ENCODE peak calls at places on chromosomes 16 and 17, in ten cellular contexts. O is hypothalamus; U is left ventricle myocardium inferior; K is CD4-positive, CD25-positive, alpha-beta regulatory T cell; B is uterus; E is memory B cell; S is Calu3; Z is stimulated activated CD8-positive, alpha-beta memory T cell treated with anti-CD3 and anti-CD28 coated beads, Interleukin-12 subunit alpha, Interleukin-12 subunit beta, amount 100 ng/mL, for 1 hour; W is activated T-helper 1 cell treated with anti-CD3 and anti-CD28 coated beads, Interleukin-2, amount 50 U/mL, for 16 hours; X is HS-5. I is an unnamed sample.

GRCh38 chr16:55370762-55371482 is 46.9 kb downstream of the IRX6 start:
- DNase-seq in E (no peak), B (peak), W (no peak), O (peak), X (no peak), Z (no peak), K (no peak), U (peak), S (no peak), I (peak)

GRCh38 chr17:78883090-78883532 is 19.9 kb downstream of the CEP295NL start:
- DNase-seq in K (no peak), E (no peak), Z (no peak), U (peak), X (peak), B (peak), W (no peak), O (no peak), S (peak), I (no peak)

GRCh38 chr17:47077576-47077975 is 98.5 kb upstream of the RPRML start:
- DNase-seq in U (no peak), W (no peak), K (no peak), S (no peak), B (no peak), Z (no peak), E (no peak), O (no peak), X (no peak), I (no peak)

GRCh38 chr17:62966426-62967110 is 533 bp downstream of the TANC2 start:
- DNase-seq in S (peak), Z (peak), W (peak), O (peak), U (peak), E (peak), K (peak), X (no peak), B (peak), I (peak)

GRCh38 chr16:68752602-68753001 is 15.5 kb downstream of the CDH1 start:
- DNase-seq in X (no peak), O (no peak), Z (peak), E (no peak), U (no peak), K (no peak), S (no peak), W (no peak), B (no peak), I (no peak)

GRCh38 chr17:67113481-67113880 is 69.1 kb downstream of the CACNG1 start:
- DNase-seq in X (no peak), S (no peak), E (no peak), O (no peak), B (no peak), K (no peak), U (no peak), W (no peak), Z (no peak), I (no peak)

GRCh38 chr17:9760336-9760735 is 31.1 kb downstream of the DHRS7C start:
- DNase-seq in B (no peak), X (no peak), Z (no peak), W (no peak), U (no peak), S (no peak), O (no peak), E (no peak), K (no peak), I (no peak)

GRCh38 chr17:6548578-6549330 is 7.6 kb downstream of the PITPNM3 start:
- DNase-seq in U (no peak), W (no peak), X (no peak), B (no peak), K (no peak), O (no peak), S (no peak), E (no peak), Z (no peak), I (no peak)

GRCh38 chr16:9042943-9043680 is 48.3 kb upstream of the HAPSTR1 start:
- DNase-seq in U (no peak), S (no peak), K (no peak), X (peak), Z (no peak), O (no peak), B (no peak), E (no peak), W (no peak), I (no peak)

GRCh38 chr16:21159281-21159951 is 942 bp downstream of the LDAF1 start:
- DNase-seq in O (no peak), S (peak), B (peak), Z (no peak), K (no peak), W (no peak), E (peak), U (peak), X (no peak), I (peak)

GRCh38 chr17:76579281-76579680 is 6.4 kb downstream of the ST6GALNAC2 start:
- DNase-seq in U (no peak), X (no peak), W (no peak), K (no peak), O (no peak), B (no peak), S (no peak), E (no peak), Z (no peak), I (no peak)

GRCh38 chr17:27630607-27631408 is at the start of gene LGALS9:
- DNase-seq in X (no peak), W (no peak), B (no peak), U (no peak), K (peak), O (no peak), S (peak), Z (peak), E (peak), I (no peak)

GRCh38 chr17:65131946-65132345 is 5.2 kb upstream of the RGS9 start:
- DNase-seq in X (peak), Z (no peak), K (no peak), E (no peak), W (no peak), U (no peak), S (no peak), B (no peak), O (no peak), I (no peak)

GRCh38 chr17:12407495-12407894 is 258.2 kb upstream of the MYOCD start:
- DNase-seq in W (no peak), E (no peak), U (no peak), B (no peak), Z (no peak), K (no peak), O (no peak), X (no peak), S (no peak), I (no peak)

GRCh38 chr17:47990962-47991731 is 20.2 kb downstream of the CDK5RAP3 start:
- DNase-seq in O (no peak), B (no peak), E (no peak), K (no peak), Z (no peak), X (no peak), U (no peak), W (no peak), S (no peak), I (peak)

GRCh38 chr16:51773491-51773890 is 622.4 kb upstream of the SALL1 start:
- DNase-seq in E (no peak), U (no peak), B (no peak), Z (no peak), W (no peak), X (no peak), S (no peak), K (no peak), O (no peak), I (no peak)

GRCh38 chr16:19478505-19478904 is 43.4 kb downstream of the GDE1 start:
- DNase-seq in W (no peak), K (no peak), Z (no peak), X (no peak), U (no peak), S (no peak), O (no peak), B (no peak), E (no peak), I (no peak)

GRCh38 chr17:1077536-1078061 is 80.7 kb downstream of the TIMM22 start:
- DNase-seq in B (no peak), S (no peak), W (no peak), E (no peak), U (no peak), Z (no peak), K (no peak), X (no peak), O (no peak), I (no peak)

GRCh38 chr17:57889892-57890856 is 40.3 kb upstream of the MRPS23 start:
- DNase-seq in E (no peak), U (peak), B (peak), X (no peak), K (no peak), W (no peak), O (no peak), S (peak), Z (no peak), I (no peak)

GRCh38 chr17:2796164-2797140 is at the start of gene RAP1GAP2:
- DNase-seq in K (peak), O (no peak), Z (peak), U (peak), S (peak), W (peak), B (no peak), E (peak), X (no peak), I (no peak)

GRCh38 chr16:16067127-16067526 is 117.7 kb downstream of the ABCC1 start:
- DNase-seq in K (no peak), U (no peak), O (no peak), Z (no peak), B (no peak), E (no peak), S (no peak), X (no peak), W (no peak), I (no peak)

GRCh38 chr17:79559111-79559887 is 51.6 kb downstream of the RBFOX3 start:
- DNase-seq in W (no peak), E (no peak), O (no peak), X (no peak), U (no peak), B (no peak), Z (no peak), S (no peak), K (no peak), I (no peak)

GRCh38 chr17:46159686-46160085 is 33.5 kb downstream of the KANSL1 start:
- DNase-seq in Z (no peak), O (no peak), E (no peak), S (no peak), W (no peak), B (no peak), X (no peak), K (no peak), U (no peak), I (no peak)

GRCh38 chr16:53740476-53740875 is 36.5 kb downstream of the FTO start:
- DNase-seq in B (no peak), Z (no peak), S (no peak), O (no peak), K (no peak), U (no peak), W (no peak), X (no peak), E (no peak), I (no peak)

GRCh38 chr17:18031955-18032354 is 7.0 kb downstream of the ATPAF2 start:
- DNase-seq in Z (no peak), O (no peak), K (no peak), E (no peak), S (no peak), X (no peak), U (no peak), W (no peak), B (no peak), I (no peak)

GRCh38 chr16:57618306-57619132 is 9.9 kb upstream of the ADGRG1 start:
- DNase-seq in K (no peak), E (no peak), U (no peak), S (peak), O (no peak), Z (no peak), W (no peak), B (no peak), X (no peak), I (no peak)

GRCh38 chr16:68369697-68370096 is 58.9 kb downstream of the PRMT7 start:
- DNase-seq in Z (no peak), X (no peak), W (no peak), U (no peak), S (no peak), K (no peak), E (no peak), O (no peak), B (no peak), I (no peak)

GRCh38 chr17:82930043-82930923 is 90.5 kb upstream of the ZNF750 start:
- DNase-seq in Z (no peak), S (no peak), O (no peak), W (no peak), B (peak), X (no peak), K (no peak), U (peak), E (no peak), I (no peak)

GRCh38 chr16:24853830-24854229 is 8.1 kb downstream of the SLC5A11 start:
- DNase-seq in S (peak), U (peak), X (no peak), W (no peak), E (no peak), O (peak), B (peak), K (no peak), Z (no peak), I (no peak)

GRCh38 chr17:77572065-77572601 is 386.4 kb upstream of the TNRC6C start:
- DNase-seq in U (no peak), B (no peak), W (no peak), Z (no peak), O (no peak), E (no peak), K (no peak), X (no peak), S (no peak), I (no peak)

GRCh38 chr16:58451945-58452401 is 48.0 kb upstream of the NDRG4 start:
- DNase-seq in W (no peak), B (no peak), Z (no peak), O (no peak), U (no peak), X (peak), E (no peak), S (no peak), K (no peak), I (no peak)

GRCh38 chr16:75319513-75320401 is 68.3 kb upstream of the BCAR1 start:
- DNase-seq in W (no peak), E (no peak), U (no peak), X (peak), O (no peak), S (no peak), K (no peak), Z (no peak), B (no peak), I (peak)

GRCh38 chr17:21282231-21282630 is 2.3 kb upstream of the MAP2K3 start:
- DNase-seq in K (no peak), O (no peak), W (no peak), X (peak), U (no peak), S (peak), E (no peak), Z (no peak), B (peak), I (no peak)

GRCh38 chr17:67055811-67056745 is 11.7 kb downstream of the CACNG1 start:
- DNase-seq in Z (no peak), K (no peak), O (no peak), S (no peak), U (no peak), X (no peak), W (no peak), E (no peak), B (no peak), I (no peak)

GRCh38 chr17:34364741-34365140 is 1.7 kb upstream of the CCL1 start:
- DNase-seq in S (no peak), Z (no peak), O (no peak), U (no peak), X (no peak), K (no peak), B (no peak), E (no peak), W (no peak), I (no peak)

GRCh38 chr17:61353211-61353610 is 46.4 kb upstream of the TBX2 start:
- DNase-seq in U (no peak), S (no peak), E (no peak), O (no peak), K (no peak), W (no peak), B (no peak), Z (no peak), X (no peak), I (no peak)